ENCODE peak calls at places on chromosomes 6 and 20, in eight cellular contexts. Q is AG04449, Z is PC-3, N is WTC11, X is GM10248, T is fibroblast of pulmonary artery, K is endothelial cell, L is ascending aorta. E is an unnamed sample.

GRCh38 chr20:17958326-17959256 is 10.0 kb downstream of the SNX5 start:
- DNase-seq in Q (no peak), L (no peak), K (no peak), Z (peak), N (no peak), T (no peak), X (no peak), E (no peak)

GRCh38 chr6:107870379-107870778 is 46.3 kb upstream of the SCML4 start:
- DNase-seq in L (no peak), X (no peak), T (peak), Z (peak), Q (peak), K (no peak), N (no peak), E (no peak)

GRCh38 chr6:134247271-134247833 is 70.6 kb downstream of the SGK1 start:
- DNase-seq in Z (no peak), N (no peak), Q (no peak), X (peak), K (no peak), L (no peak), T (no peak), E (peak)

GRCh38 chr20:10200329-10200728 is 18.3 kb upstream of the SNAP25 start:
- DNase-seq in K (no peak), N (no peak), Z (no peak), X (no peak), T (no peak), L (no peak), Q (no peak), E (no peak)

GRCh38 chr6:135905604-135906300 is 54.3 kb downstream of the PDE7B start:
- DNase-seq in K (no peak), N (no peak), T (no peak), X (no peak), Q (no peak), L (no peak), Z (no peak), E (no peak)

GRCh38 chr6:151445482-151445881 is 6.4 kb downstream of the RMND1 start:
- DNase-seq in N (no peak), X (no peak), T (peak), K (no peak), Z (no peak), Q (peak), L (no peak), E (no peak)

GRCh38 chr6:797479-798077 is 104.6 kb upstream of the EXOC2 start:
- DNase-seq in Z (peak), X (peak), Q (no peak), N (peak), T (peak), K (peak), L (no peak), E (peak)

GRCh38 chr6:81853975-81854374 is 101.5 kb upstream of the TENT5A start:
- DNase-seq in T (no peak), X (no peak), L (no peak), Z (no peak), N (no peak), Q (no peak), K (no peak), E (no peak)

GRCh38 chr6:3504938-3505735 is 48.3 kb upstream of the SLC22A23 start:
- DNase-seq in K (no peak), X (no peak), T (no peak), L (no peak), N (no peak), Q (no peak), Z (no peak), E (no peak)

GRCh38 chr6:129329677-129330076 is 380.3 kb downstream of the ARHGAP18 start:
- DNase-seq in L (no peak), T (no peak), X (no peak), N (no peak), Z (no peak), K (no peak), Q (no peak), E (no peak)

GRCh38 chr6:36649721-36650484 is 28.6 kb upstream of the CDKN1A start:
- DNase-seq in Z (no peak), K (no peak), T (no peak), L (no peak), Q (no peak), X (no peak), N (no peak), E (no peak)

GRCh38 chr6:112269165-112269564 is 14.8 kb upstream of the LAMA4 start:
- DNase-seq in Z (peak), X (no peak), Q (no peak), N (no peak), K (peak), T (peak), L (no peak), E (no peak)

GRCh38 chr6:139766796-139767195 is 392.3 kb upstream of the CITED2 start:
- DNase-seq in N (no peak), Q (no peak), Z (no peak), L (no peak), T (no peak), K (no peak), X (no peak), E (no peak)

GRCh38 chr6:22145823-22146379 is 150.9 kb downstream of the PRL start:
- DNase-seq in Q (peak), T (peak), X (no peak), L (no peak), Z (no peak), N (peak), K (peak), E (no peak)

GRCh38 chr6:157613011-157613522 is 210.0 kb upstream of the SNX9 start:
- DNase-seq in T (peak), N (no peak), X (no peak), Q (peak), L (no peak), K (no peak), Z (peak), E (no peak)

GRCh38 chr6:119330520-119330919 is 19.0 kb downstream of the MAN1A1 start:
- DNase-seq in Q (no peak), X (no peak), K (no peak), Z (no peak), T (no peak), N (no peak), L (no peak), E (no peak)

GRCh38 chr6:119333063-119333609 is 16.4 kb downstream of the MAN1A1 start:
- DNase-seq in N (no peak), X (no peak), T (no peak), Z (no peak), K (no peak), Q (no peak), L (no peak), E (no peak)

GRCh38 chr6:119331676-119332286 is 17.8 kb downstream of the MAN1A1 start:
- DNase-seq in Q (no peak), L (no peak), K (no peak), Z (no peak), X (no peak), N (no peak), T (no peak), E (no peak)

GRCh38 chr6:119334535-119335264 is 14.9 kb downstream of the MAN1A1 start:
- DNase-seq in T (peak), K (no peak), X (no peak), N (no peak), Q (no peak), Z (no peak), L (no peak), E (no peak)

DNA sequence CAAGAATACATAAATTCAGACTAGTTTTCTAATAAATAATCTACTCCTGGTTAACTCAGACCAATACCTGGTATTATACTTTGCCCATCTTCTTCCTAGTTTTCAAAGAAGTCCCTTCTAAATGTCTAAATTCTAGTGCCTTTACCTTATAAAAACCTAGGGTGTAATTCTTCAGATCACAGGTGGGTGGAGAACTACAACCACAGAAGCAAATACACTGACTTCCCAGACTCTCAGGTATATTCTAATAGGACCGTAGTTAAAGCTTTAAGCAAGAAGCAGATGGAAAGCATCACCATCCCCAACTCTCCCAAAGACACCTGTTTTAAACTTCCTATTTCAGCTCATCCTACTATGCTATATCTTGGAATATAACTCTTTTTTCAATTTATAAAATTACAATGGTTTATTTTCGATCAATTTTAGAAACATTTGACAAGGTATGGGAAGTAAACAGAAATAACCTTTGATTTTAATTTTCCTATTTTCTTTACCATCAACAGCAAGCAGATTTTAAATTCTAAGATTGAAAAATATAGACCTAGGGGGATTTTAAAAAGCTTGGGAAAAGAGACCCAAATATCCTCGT is 15.8 kb downstream of the MAN1A1 start:
- DNase-seq in T (no peak), L (no peak), X (peak), K (no peak), N (no peak), Z (peak), Q (no peak), E (no peak)
- TF ChIP-seq CTCF in T (peak), L (peak), X (peak), K (peak), N (peak), Z (peak), Q (no peak), E (peak)

GRCh38 chr20:3358676-3359340 is 48.7 kb downstream of the DNAAF9 start:
- DNase-seq in K (no peak), N (no peak), L (no peak), T (no peak), X (no peak), Q (no peak), Z (no peak), E (no peak)
- TF ChIP-seq CTCF in K (no peak), N (no peak), L (no peak), T (no peak), X (no peak), Q (no peak), Z (peak), E (no peak)

DNA sequence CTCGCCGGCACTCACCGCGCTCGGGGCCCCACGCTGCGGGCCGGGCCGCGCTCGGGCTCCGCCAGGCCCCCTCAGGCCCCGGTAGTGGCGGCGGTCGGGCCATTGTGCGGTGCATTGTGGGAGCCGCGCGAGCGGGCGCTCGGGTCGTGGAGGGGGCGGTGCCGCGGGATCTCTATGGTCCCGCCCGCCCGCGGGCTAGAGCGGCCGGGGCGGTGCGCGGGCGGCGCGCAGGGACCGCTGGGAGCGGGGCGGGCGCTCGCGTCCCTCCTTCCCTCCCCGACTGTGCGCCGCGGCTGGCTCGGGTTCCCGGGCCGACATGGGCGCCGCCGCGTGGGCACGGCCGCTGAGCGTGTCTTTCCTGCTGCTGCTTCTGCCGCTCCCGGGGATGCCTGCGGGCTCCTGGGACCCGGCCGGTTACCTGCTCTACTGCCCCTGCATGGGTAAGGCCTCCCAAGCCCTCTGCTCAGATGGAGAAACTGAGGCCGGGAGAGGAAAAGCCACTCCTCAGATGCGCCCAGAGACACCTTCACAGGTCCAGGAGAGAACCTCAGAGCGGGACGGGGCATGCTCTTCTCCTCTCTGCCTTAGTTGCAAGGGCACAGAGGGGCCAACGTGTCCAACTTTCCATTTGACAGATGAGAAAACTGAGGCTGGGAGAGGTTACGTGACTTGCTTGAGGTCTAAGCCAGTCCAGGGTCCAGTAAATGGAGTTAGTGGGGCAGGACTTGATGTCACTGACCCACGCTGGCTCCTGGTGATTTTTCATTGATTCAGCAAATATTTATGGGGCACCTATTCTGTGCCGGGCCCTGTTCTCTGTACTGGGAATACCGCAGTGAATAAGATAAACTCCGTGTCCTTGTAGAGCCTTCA is at the start of the genes PLAGL2 and POFUT1:
- DNase-seq in X (peak), L (peak), T (peak), N (peak), K (peak), Z (peak), Q (no peak), E (peak)
- TF ChIP-seq CTCF in X (peak), L (peak), T (peak), N (no peak), K (no peak), Z (peak), Q (peak), E (peak)

DNA sequence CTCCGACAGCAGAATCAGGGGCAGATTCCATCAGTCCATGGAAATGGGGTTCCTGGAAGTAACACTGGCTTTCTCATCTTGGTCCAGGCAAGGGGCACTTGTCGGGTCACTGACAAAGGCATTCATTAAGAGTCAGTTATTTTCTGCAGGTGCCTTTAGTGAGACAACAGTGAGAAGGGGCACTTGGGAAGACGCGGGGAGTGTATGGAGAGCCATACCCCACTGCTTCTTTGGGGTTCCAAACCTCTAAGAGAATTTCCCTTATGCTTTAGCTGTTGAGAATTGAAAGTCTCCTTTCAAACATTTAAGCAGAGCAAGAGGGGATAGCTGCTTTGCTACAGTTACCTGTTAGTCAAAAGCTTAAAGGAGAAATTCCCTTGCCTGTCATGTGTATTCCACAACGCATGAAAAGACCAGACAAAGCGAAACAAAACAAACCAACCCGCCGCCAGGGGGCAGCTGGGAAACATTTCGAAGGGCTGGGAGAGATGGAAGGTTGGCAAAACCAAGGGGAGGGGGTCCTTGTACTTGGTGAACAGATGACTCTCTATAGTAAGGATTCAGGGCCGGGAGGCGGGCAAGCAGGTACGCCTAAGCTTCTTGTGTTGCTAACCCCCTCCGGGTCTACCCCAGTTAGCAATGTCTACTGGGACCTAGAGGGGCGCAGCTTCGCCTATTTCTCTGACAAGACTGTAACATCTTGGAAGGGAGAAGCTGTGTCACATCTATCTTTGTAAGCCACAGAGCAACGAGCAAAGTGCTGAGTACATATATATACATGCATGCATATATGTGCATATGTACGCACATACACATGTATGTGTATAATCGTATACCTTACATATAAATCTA is 474.9 kb upstream of the AGPAT4 start:
- DNase-seq in N (peak), Q (no peak), K (peak), L (no peak), T (peak), Z (peak), X (no peak), E (no peak)
- TF ChIP-seq CTCF in N (peak), Q (no peak), K (peak), L (peak), T (peak), Z (peak), X (peak), E (no peak)

GRCh38 chr20:34530342-34530741 is 14.1 kb downstream of the DYNLRB1 start:
- DNase-seq in T (no peak), K (no peak), X (no peak), N (no peak), Q (no peak), L (no peak), Z (no peak), E (no peak)
- TF ChIP-seq CTCF in T (no peak), K (no peak), X (no peak), N (no peak), Q (no peak), L (no peak), Z (no peak), E (no peak)

E was measured in GM12864.